ENCODE peak calls at places on chromosomes 1 and 21, in ten cellular contexts. M is mesothelial cell of epicardium, J is AG04450, A is AG10803, B is AG04449, Y is IMR-90, Z is adrenal gland, O is OCI-LY7, S is HFFc6, D is progenitor cell of endocrine pancreas. P is an unnamed sample.
A peak's percentile ranks its signal among the peaks of the same experiment; 100 is the strongest.

GRCh38 chr1:44174630-44175029 is 33.2 kb upstream of the KLF18 start:
- DNase-seq in M (no peak), Y (no peak), A (no peak), B (no peak), O (peak; percentile 3), Z (no peak), S (no peak), J (no peak), D (no peak), P (no peak)

GRCh38 chr1:92994105-92994712 is 32.9 kb upstream of the DIPK1A start:
- DNase-seq in D (peak; percentile 44), J (peak; percentile 74), M (peak; percentile 55), B (peak; percentile 46), S (peak; percentile 72), Z (peak; percentile 82), Y (peak; percentile 82), O (peak; percentile 96), A (peak; percentile 86), P (peak; percentile 62)

GRCh38 chr1:44151332-44151731 is 9.9 kb upstream of the KLF18 start:
- DNase-seq in B (no peak), O (no peak), A (no peak), Z (no peak), D (no peak), Y (peak; percentile 2), J (no peak), M (no peak), S (no peak), P (no peak)

GRCh38 chr1:84887261-84887934 is 5.6 kb downstream of the LPAR3 start:
- DNase-seq in Z (no peak), O (no peak), J (peak; percentile 37), S (peak; percentile 36), B (peak; percentile 23), M (no peak), A (peak; percentile 72), D (no peak), Y (peak; percentile 65), P (peak; percentile 32)

GRCh38 chr1:197808843-197809242 is 33.6 kb upstream of the DENND1B start:
- DNase-seq in B (no peak), D (no peak), O (no peak), A (no peak), S (no peak), Y (no peak), M (no peak), J (no peak), Z (no peak), P (no peak)

GRCh38 chr1:6393400-6394187 is at the start of gene ACOT7:
- DNase-seq in D (peak; percentile 67), Y (peak; percentile 78), J (peak; percentile 36), S (peak; percentile 70), A (peak; percentile 83), Z (peak; percentile 85), O (peak; percentile 92), B (no peak), M (peak; percentile 81), P (peak; percentile 29)

GRCh38 chr1:232890340-232890953 is 60.0 kb upstream of the NTPCR start:
- DNase-seq in D (no peak), B (no peak), A (no peak), S (no peak), Y (no peak), J (no peak), M (no peak), O (no peak), Z (no peak), P (no peak)

GRCh38 chr1:94962745-94963265 is 35.9 kb upstream of the CNN3 start:
- DNase-seq in O (peak; percentile 86), B (no peak), J (no peak), Z (peak; percentile 72), M (no peak), A (peak; percentile 44), D (no peak), Y (peak; percentile 49), S (peak; percentile 15), P (no peak)

GRCh38 chr1:62299426-62300200 is 19.6 kb downstream of the KANK4 start:
- DNase-seq in Y (no peak), M (no peak), D (no peak), Z (no peak), B (no peak), S (no peak), J (no peak), A (no peak), O (no peak), P (no peak)

GRCh38 chr1:229012823-229013222 is 258.1 kb upstream of the RAB4A start:
- DNase-seq in J (no peak), Z (no peak), Y (peak; percentile 52), O (no peak), M (no peak), D (no peak), B (no peak), S (no peak), A (no peak), P (no peak)

GRCh38 chr21:44927587-44928461 is 7.1 kb upstream of the ITGB2 start:
- DNase-seq in M (no peak), B (no peak), O (peak; percentile 73), Y (peak; percentile 56), A (peak; percentile 85), D (no peak), J (no peak), Z (no peak), S (peak; percentile 44), P (no peak)

GRCh38 chr1:156464335-156464734 is 36.2 kb downstream of the MEF2D start:
- DNase-seq in A (no peak), Y (peak; percentile 34), B (no peak), O (no peak), Z (no peak), D (no peak), S (no peak), J (no peak), M (no peak), P (no peak)

GRCh38 chr1:112298558-112298957 is 97.5 kb upstream of the CTTNBP2NL start:
- DNase-seq in S (peak; percentile 46), J (peak; percentile 15), M (no peak), O (peak; percentile 29), Y (peak; percentile 42), A (peak; percentile 63), B (peak; percentile 4), Z (no peak), D (peak; percentile 14), P (peak; percentile 21)

GRCh38 chr1:200923607-200924006 is 28.9 kb downstream of the INAVA start:
- DNase-seq in B (no peak), O (no peak), S (no peak), A (peak; percentile 19), D (no peak), M (no peak), Z (no peak), J (no peak), Y (peak; percentile 4), P (no peak)

GRCh38 chr1:18890704-18891103 is 11.7 kb downstream of the ALDH4A1 start:
- DNase-seq in B (no peak), J (no peak), Y (peak; percentile 19), D (no peak), A (peak; percentile 76), M (no peak), Z (no peak), O (no peak), S (peak; percentile 28), P (no peak)

GRCh38 chr1:223199094-223199647 is 56.1 kb upstream of the TLR5 start:
- DNase-seq in B (no peak), O (no peak), M (no peak), S (no peak), D (no peak), J (no peak), Z (no peak), Y (peak; percentile 6), A (no peak), P (no peak)

GRCh38 chr1:65924471-65924870 is 131.8 kb downstream of the PDE4B start:
- DNase-seq in D (no peak), M (no peak), J (peak; percentile 61), A (peak; percentile 65), S (peak; percentile 78), Y (peak; percentile 94), B (peak; percentile 50), O (no peak), Z (no peak), P (peak; percentile 69)

GRCh38 chr21:37220981-37221664 is 46.0 kb downstream of the VPS26C start:
- DNase-seq in S (peak; percentile 79), D (peak; percentile 35), O (peak; percentile 97), M (peak; percentile 56), A (peak; percentile 90), J (peak; percentile 71), Z (peak; percentile 92), Y (peak; percentile 87), B (no peak), P (peak; percentile 46)
- TF ChIP-seq CTCF in S (no peak), D (no peak), O (peak; percentile 77), M (no peak), A (peak; percentile 46), J (peak; percentile 29), Z (no peak), Y (peak; percentile 45), B (peak; percentile 39), P (peak; percentile 36)

GRCh38 chr1:165679282-165680036 is 18.9 kb downstream of the ALDH9A1 start:
- DNase-seq in Z (no peak), Y (no peak), D (no peak), J (no peak), S (no peak), A (no peak), B (no peak), M (no peak), O (no peak), P (no peak)
- TF ChIP-seq CTCF in Z (no peak), Y (no peak), D (no peak), J (no peak), S (no peak), A (no peak), B (no peak), M (no peak), O (peak; percentile 45), P (no peak)

GRCh38 chr1:82795503-82796149 is 994.9 kb downstream of the ADGRL2 start:
- DNase-seq in Z (no peak), J (no peak), D (no peak), O (no peak), S (no peak), M (no peak), B (no peak), A (no peak), Y (no peak), P (no peak)
- TF ChIP-seq CTCF in Z (no peak), J (no peak), D (peak; percentile 22), O (no peak), S (no peak), M (no peak), B (no peak), A (no peak), Y (no peak), P (no peak)

GRCh38 chr1:204858381-204858821 is 12.3 kb upstream of the NFASC start:
- DNase-seq in B (no peak), D (no peak), A (peak; percentile 25), O (no peak), S (no peak), Y (no peak), J (no peak), M (no peak), Z (no peak), P (no peak)

GRCh38 chr1:204854286-204854685 is 16.4 kb upstream of the NFASC start:
- DNase-seq in Y (no peak), B (no peak), S (no peak), J (no peak), A (no peak), Z (no peak), D (no peak), O (no peak), M (no peak), P (no peak)

GRCh38 chr1:204863024-204863423 is 7.6 kb upstream of the NFASC start:
- DNase-seq in O (no peak), M (no peak), S (no peak), A (no peak), B (no peak), Y (no peak), Z (no peak), J (no peak), D (no peak), P (no peak)

GRCh38 chr1:204863730-204864129 is 6.9 kb upstream of the NFASC start:
- DNase-seq in M (no peak), A (no peak), Z (no peak), D (no peak), O (no peak), B (no peak), S (no peak), Y (no peak), J (no peak), P (no peak)

GRCh38 chr1:204859885-204860284 is 10.8 kb upstream of the NFASC start:
- DNase-seq in A (no peak), Z (peak; percentile 49), Y (no peak), B (no peak), J (no peak), D (no peak), S (no peak), O (no peak), M (no peak), P (no peak)
- TF ChIP-seq CTCF in A (no peak), Z (no peak), Y (no peak), B (no peak), J (no peak), D (no peak), S (no peak), O (no peak), M (no peak), P (no peak)